ENCODE peak calls at places on chromosomes 3 and 15, in ten cellular contexts. One of them, this sample, is unnamed.

GRCh38 chr3:184874709-184875644 is 63.0 kb downstream of the VPS8 start:
- DNase-seq in HFF-Myc: peak; percentile 4
- DNase-seq in AML-193: peak; percentile 60
- DNase-seq in NCI-H1092: peak; percentile 13
- DNase-seq in GM03348: peak; percentile 39
- DNase-seq in mesothelial cell of epicardium: no peak
- DNase-seq in fibroblast of the conjunctiva: peak; percentile 10
- DNase-seq in NCI-H510A: no peak
- DNase-seq in activated T-helper 1 cell treated with Interleukin-2 at 50 U/mL for 16 hours: no peak
- DNase-seq in heart right ventricle: no peak
- DNase-seq in this sample: peak; percentile 49

GRCh38 chr3:40313975-40314860 is 4.7 kb downstream of the EIF1B start:
- DNase-seq in HFF-Myc: no peak
- DNase-seq in AML-193: peak; percentile 13
- DNase-seq in NCI-H1092: no peak
- DNase-seq in GM03348: no peak
- DNase-seq in mesothelial cell of epicardium: no peak
- DNase-seq in fibroblast of the conjunctiva: no peak
- DNase-seq in NCI-H510A: no peak
- DNase-seq in activated T-helper 1 cell treated with Interleukin-2 at 50 U/mL for 16 hours: no peak
- DNase-seq in heart right ventricle: no peak
- DNase-seq in this sample: no peak

GRCh38 chr3:16883057-16883725 is 1.6 kb upstream of the PLCL2 start:
- DNase-seq in HFF-Myc: no peak
- DNase-seq in AML-193: peak; percentile 59
- DNase-seq in NCI-H1092: no peak
- DNase-seq in GM03348: no peak
- DNase-seq in mesothelial cell of epicardium: no peak
- DNase-seq in fibroblast of the conjunctiva: peak; percentile 95
- DNase-seq in NCI-H510A: no peak
- DNase-seq in activated T-helper 1 cell treated with Interleukin-2 at 50 U/mL for 16 hours: no peak
- DNase-seq in heart right ventricle: no peak
- DNase-seq in this sample: no peak

GRCh38 chr15:89936051-89936792 is 23.5 kb upstream of the ARPIN start:
- DNase-seq in HFF-Myc: no peak
- DNase-seq in AML-193: peak; percentile 59
- DNase-seq in NCI-H1092: no peak
- DNase-seq in GM03348: no peak
- DNase-seq in mesothelial cell of epicardium: no peak
- DNase-seq in fibroblast of the conjunctiva: no peak
- DNase-seq in NCI-H510A: no peak
- DNase-seq in activated T-helper 1 cell treated with Interleukin-2 at 50 U/mL for 16 hours: no peak
- DNase-seq in heart right ventricle: no peak
- DNase-seq in this sample: peak; percentile 71

GRCh38 chr15:85800460-85801123 is 5.9 kb upstream of the KLHL25 start:
- DNase-seq in HFF-Myc: no peak
- DNase-seq in AML-193: no peak
- DNase-seq in NCI-H1092: peak; percentile 73
- DNase-seq in GM03348: peak; percentile 42
- DNase-seq in mesothelial cell of epicardium: no peak
- DNase-seq in fibroblast of the conjunctiva: no peak
- DNase-seq in NCI-H510A: peak; percentile 69
- DNase-seq in activated T-helper 1 cell treated with Interleukin-2 at 50 U/mL for 16 hours: no peak
- DNase-seq in heart right ventricle: peak; percentile 47
- DNase-seq in this sample: no peak

GRCh38 chr15:88604381-88604951 is 16.7 kb upstream of the AEN start:
- DNase-seq in HFF-Myc: no peak
- DNase-seq in AML-193: no peak
- DNase-seq in NCI-H1092: peak; percentile 30
- DNase-seq in GM03348: no peak
- DNase-seq in mesothelial cell of epicardium: no peak
- DNase-seq in fibroblast of the conjunctiva: no peak
- DNase-seq in NCI-H510A: no peak
- DNase-seq in activated T-helper 1 cell treated with Interleukin-2 at 50 U/mL for 16 hours: no peak
- DNase-seq in heart right ventricle: no peak
- DNase-seq in this sample: no peak

GRCh38 chr3:159929181-159929893 is 59.3 kb upstream of the IL12A start:
- DNase-seq in HFF-Myc: peak; percentile 44
- DNase-seq in AML-193: peak; percentile 91
- DNase-seq in NCI-H1092: no peak
- DNase-seq in GM03348: peak; percentile 60
- DNase-seq in mesothelial cell of epicardium: no peak
- DNase-seq in fibroblast of the conjunctiva: peak; percentile 59
- DNase-seq in NCI-H510A: no peak
- DNase-seq in activated T-helper 1 cell treated with Interleukin-2 at 50 U/mL for 16 hours: no peak
- DNase-seq in heart right ventricle: peak; percentile 20
- DNase-seq in this sample: peak; percentile 25

GRCh38 chr3:64008487-64008886 is 14.8 kb downstream of the PSMD6 start:
- DNase-seq in HFF-Myc: no peak
- DNase-seq in AML-193: no peak
- DNase-seq in NCI-H1092: no peak
- DNase-seq in GM03348: no peak
- DNase-seq in mesothelial cell of epicardium: no peak
- DNase-seq in fibroblast of the conjunctiva: no peak
- DNase-seq in NCI-H510A: no peak
- DNase-seq in activated T-helper 1 cell treated with Interleukin-2 at 50 U/mL for 16 hours: no peak
- DNase-seq in heart right ventricle: no peak
- DNase-seq in this sample: no peak

GRCh38 chr15:88393719-88394519 is 73.3 kb downstream of the MRPL46 start:
- DNase-seq in HFF-Myc: no peak
- DNase-seq in AML-193: no peak
- DNase-seq in NCI-H1092: no peak
- DNase-seq in GM03348: no peak
- DNase-seq in mesothelial cell of epicardium: no peak
- DNase-seq in fibroblast of the conjunctiva: no peak
- DNase-seq in NCI-H510A: no peak
- DNase-seq in activated T-helper 1 cell treated with Interleukin-2 at 50 U/mL for 16 hours: no peak
- DNase-seq in heart right ventricle: no peak
- DNase-seq in this sample: no peak

GRCh38 chr3:114057011-114057347 is 442 bp downstream of the QTRT2 start:
- DNase-seq in HFF-Myc: no peak
- DNase-seq in AML-193: no peak
- DNase-seq in NCI-H1092: no peak
- DNase-seq in GM03348: no peak
- DNase-seq in mesothelial cell of epicardium: no peak
- DNase-seq in fibroblast of the conjunctiva: no peak
- DNase-seq in NCI-H510A: no peak
- DNase-seq in activated T-helper 1 cell treated with Interleukin-2 at 50 U/mL for 16 hours: no peak
- DNase-seq in heart right ventricle: no peak
- DNase-seq in this sample: no peak

GRCh38 chr3:192082733-192083660 is 622.0 kb downstream of the PYDC2 start:
- DNase-seq in HFF-Myc: no peak
- DNase-seq in AML-193: no peak
- DNase-seq in NCI-H1092: no peak
- DNase-seq in GM03348: no peak
- DNase-seq in mesothelial cell of epicardium: no peak
- DNase-seq in fibroblast of the conjunctiva: no peak
- DNase-seq in NCI-H510A: no peak
- DNase-seq in activated T-helper 1 cell treated with Interleukin-2 at 50 U/mL for 16 hours: no peak
- DNase-seq in heart right ventricle: no peak
- DNase-seq in this sample: no peak

GRCh38 chr3:103127116-103127630 is 692.4 kb downstream of the ZPLD1 start:
- DNase-seq in HFF-Myc: no peak
- DNase-seq in AML-193: no peak
- DNase-seq in NCI-H1092: no peak
- DNase-seq in GM03348: no peak
- DNase-seq in mesothelial cell of epicardium: no peak
- DNase-seq in fibroblast of the conjunctiva: no peak
- DNase-seq in NCI-H510A: no peak
- DNase-seq in activated T-helper 1 cell treated with Interleukin-2 at 50 U/mL for 16 hours: no peak
- DNase-seq in heart right ventricle: no peak
- DNase-seq in this sample: no peak